ENCODE peak calls at places on chromosomes 1 and 21, in ten cellular contexts. W, H, X, B, M, G, Y, J, C and T are unnamed samples.

GRCh38 chr21:38258803-38259485 is 2.2 kb downstream of the KCNJ15 start:
- DNase-seq in W (peak; percentile 78), H (no peak), X (no peak), B (no peak), M (no peak), G (peak; percentile 17), Y (no peak), J (no peak), C (no peak), T (no peak)

GRCh38 chr1:214122110-214122509 is 134.3 kb downstream of the PROX1 start:
- DNase-seq in W (no peak), H (no peak), X (no peak), B (no peak), M (no peak), G (no peak), Y (no peak), J (no peak), C (no peak), T (no peak)

GRCh38 chr1:53448241-53448841 is 10.9 kb upstream of the DMRTB1 start:
- DNase-seq in W (no peak), H (no peak), X (no peak), B (no peak), M (no peak), G (no peak), Y (no peak), J (no peak), C (no peak), T (no peak)

GRCh38 chr1:207007352-207008033 is 25.1 kb downstream of the C1orf116 start:
- DNase-seq in W (peak; percentile 98), H (no peak), X (peak; percentile 23), B (no peak), M (no peak), G (peak; percentile 89), Y (no peak), J (no peak), C (no peak), T (no peak)

GRCh38 chr1:29202584-29203340 is 21.1 kb upstream of the SRSF4 start:
- DNase-seq in W (peak; percentile 94), H (peak; percentile 100), X (peak; percentile 99), B (peak; percentile 91), M (peak; percentile 90), G (peak; percentile 88), Y (peak; percentile 94), J (peak; percentile 80), C (peak; percentile 99), T (peak; percentile 93)

GRCh38 chr1:1297802-1298424 is 9.8 kb downstream of the ACAP3 start:
- DNase-seq in W (no peak), H (no peak), X (no peak), B (no peak), M (no peak), G (no peak), Y (no peak), J (no peak), C (no peak), T (no peak)

GRCh38 chr1:118204648-118205047 is 19.6 kb upstream of the SPAG17 start:
- DNase-seq in W (no peak), H (no peak), X (no peak), B (no peak), M (no peak), G (no peak), Y (no peak), J (no peak), C (no peak), T (no peak)

GRCh38 chr1:200351826-200352549 is 57.8 kb downstream of the ZNF281 start:
- DNase-seq in W (peak; percentile 64), H (no peak), X (peak; percentile 7), B (no peak), M (peak; percentile 21), G (no peak), Y (no peak), J (no peak), C (no peak), T (no peak)

GRCh38 chr1:18907914-18908845 is 5.8 kb upstream of the ALDH4A1 start:
- DNase-seq in W (no peak), H (no peak), X (no peak), B (no peak), M (peak; percentile 91), G (no peak), Y (no peak), J (no peak), C (no peak), T (no peak)

GRCh38 chr1:176111835-176112234 is 95.3 kb downstream of the COP1 start:
- DNase-seq in W (no peak), H (no peak), X (no peak), B (no peak), M (no peak), G (no peak), Y (no peak), J (no peak), C (no peak), T (no peak)

GRCh38 chr1:32351859-32352745 is 10.2 kb downstream of the FAM229A start:
- DNase-seq in W (no peak), H (no peak), X (peak; percentile 39), B (no peak), M (no peak), G (peak; percentile 28), Y (no peak), J (no peak), C (no peak), T (no peak)

GRCh38 chr1:82323144-82323543 is 522.4 kb downstream of the ADGRL2 start:
- DNase-seq in W (no peak), H (no peak), X (no peak), B (no peak), M (no peak), G (no peak), Y (no peak), J (no peak), C (no peak), T (no peak)